ENCODE peak calls at places on chromosomes 16 and 17, in five cellular contexts. Y is K562, T is GM23338, K is H1, G is HepG2. X is an unnamed sample.

GRCh38 chr17:43878260-43879082 is 28.9 kb downstream of the MPP2 start:
- DNase-seq in Y (peak; percentile 89), T (peak; percentile 90), K (peak; percentile 97), G (peak; percentile 45), X (no peak)

GRCh38 chr17:40303009-40303657 is 5.8 kb upstream of the RARA start:
- DNase-seq in Y (no peak), T (peak; percentile 74), K (no peak), G (peak; percentile 64), X (no peak)

GRCh38 chr17:38885728-38886642 is 16.1 kb downstream of the LASP1 start:
- DNase-seq in Y (no peak), T (peak; percentile 78), K (no peak), G (no peak), X (no peak)

GRCh38 chr16:81796585-81797346 is 17.7 kb downstream of the PLCG2 start:
- DNase-seq in Y (no peak), T (no peak), K (no peak), G (no peak), X (no peak)

GRCh38 chr17:77810536-77810935 is 148.0 kb upstream of the TNRC6C start:
- DNase-seq in Y (no peak), T (no peak), K (no peak), G (no peak), X (no peak)

GRCh38 chr16:8047711-8048110 is 542.6 kb downstream of the TMEM114 start:
- DNase-seq in Y (no peak), T (no peak), K (no peak), G (no peak), X (no peak)

GRCh38 chr17:67026341-67026740 is 18.0 kb upstream of the CACNG1 start:
- DNase-seq in Y (no peak), T (no peak), K (no peak), G (no peak), X (no peak)

GRCh38 chr16:47359478-47359877 is 101.4 kb downstream of the ITFG1 start:
- DNase-seq in Y (no peak), T (no peak), K (no peak), G (no peak), X (no peak)

GRCh38 chr17:39541652-39542051 is 66.1 kb downstream of the NEUROD2 start:
- DNase-seq in Y (no peak), T (no peak), K (no peak), G (no peak), X (no peak)

GRCh38 chr17:41738077-41738800 is 3.8 kb upstream of the HAP1 start:
- DNase-seq in Y (peak; percentile 92), T (peak; percentile 93), K (peak; percentile 95), G (peak; percentile 78), X (peak; percentile 44)

GRCh38 chr16:73056911-73057310 is 9.0 kb upstream of the ZFHX3 start:
- DNase-seq in Y (no peak), T (peak; percentile 3), K (no peak), G (no peak), X (no peak)

GRCh38 chr17:50952889-50953288 is 86.7 kb upstream of the TOB1 start:
- DNase-seq in Y (no peak), T (no peak), K (peak; percentile 39), G (no peak), X (no peak)
- H3K27ac ChIP-seq in Y (no peak overlapping the region), T (no peak overlapping the region), K (no peak overlapping the region), G (no peak overlapping the region), X (no peak overlapping the region)

GRCh38 chr16:25065899-25066298 is 45.6 kb upstream of the LCMT1 start:
- DNase-seq in Y (peak; percentile 27), T (peak; percentile 58), K (peak; percentile 52), G (peak; percentile 15), X (no peak)
- TF ChIP-seq CTCF in Y (peak; percentile 45), T (peak; percentile 38), K (peak; percentile 50), G (peak; percentile 72), X (peak; percentile 23)

DNA sequence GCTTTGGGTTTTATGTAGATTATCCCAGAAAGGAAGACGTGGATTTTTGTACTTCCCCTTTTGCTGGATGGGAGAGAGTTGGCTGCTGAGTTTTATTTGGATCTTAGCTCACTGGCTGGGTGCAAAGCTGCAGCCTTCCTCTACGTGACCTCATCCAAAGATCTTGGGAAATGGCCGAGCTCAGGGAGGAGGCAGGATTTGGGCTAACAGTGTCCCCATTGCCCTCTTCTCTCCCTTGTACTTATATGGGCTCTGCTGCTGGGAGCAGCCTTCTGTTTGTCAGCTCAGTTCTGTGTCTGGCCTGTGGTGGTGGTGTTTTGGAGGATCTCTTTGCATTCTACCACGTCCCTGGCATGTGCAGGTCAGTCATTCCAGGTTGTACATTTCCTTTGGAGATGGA is 2.0 kb downstream of the AOC3 start:
- DNase-seq in Y (no peak), T (no peak), K (no peak), G (no peak), X (no peak)
- TF ChIP-seq CREB1 in Y (no peak), T (no peak), K (no peak), G (no peak), X (no peak)

GRCh38 chr17:29581583-29582253 is 7.7 kb downstream of the GIT1 start:
- DNase-seq in Y (no peak), T (no peak), K (no peak), G (no peak), X (no peak)
- H3K27ac ChIP-seq in Y (no peak overlapping the region), T (no peak overlapping the region), K (no peak overlapping the region), G (no peak overlapping the region), X (no peak overlapping the region)

GRCh38 chr17:4959261-4959965 is 8.2 kb downstream of the SPAG7 start:
- DNase-seq in Y (no peak), T (no peak), K (no peak), G (no peak), X (no peak)

GRCh38 chr17:4955091-4955490 is 4.2 kb downstream of the ENO3 start:
- DNase-seq in Y (no peak), T (no peak), K (no peak), G (no peak), X (no peak)

GRCh38 chr17:4953461-4953961 is 2.6 kb downstream of the ENO3 start:
- DNase-seq in Y (no peak), T (no peak), K (no peak), G (no peak), X (no peak)

GRCh38 chr17:4958102-4958501 is 7.2 kb downstream of the ENO3 start:
- DNase-seq in Y (no peak), T (no peak), K (no peak), G (no peak), X (no peak)

DNA sequence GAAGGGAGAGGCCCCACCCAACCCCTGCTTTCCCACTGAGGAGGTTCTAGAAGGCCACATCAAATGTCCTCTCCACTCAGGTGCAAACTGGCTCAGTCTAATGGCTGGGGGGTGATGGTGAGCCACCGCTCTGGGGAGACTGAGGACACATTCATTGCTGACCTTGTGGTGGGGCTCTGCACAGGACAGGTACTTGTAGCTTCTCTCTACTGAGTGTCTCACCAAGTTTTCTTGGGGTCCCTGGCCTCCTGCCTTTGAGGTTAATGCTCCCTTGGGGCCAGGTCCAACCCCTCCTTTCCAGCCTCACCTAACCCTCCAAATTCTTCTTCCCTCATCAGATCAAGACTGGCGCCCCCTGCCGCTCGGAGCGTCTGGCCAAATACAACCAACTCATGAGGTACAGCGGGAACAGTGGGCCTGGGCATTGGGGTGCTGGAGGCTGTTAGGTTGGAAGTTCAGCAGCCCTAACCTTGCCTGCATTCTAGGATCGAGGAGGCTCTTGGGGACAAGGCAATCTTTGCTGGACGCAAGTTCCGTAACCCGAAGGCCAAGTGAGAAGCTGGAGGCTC is 5.7 kb downstream of the ENO3 start:
- DNase-seq in Y (no peak), T (peak; percentile 90), K (peak; percentile 93), G (no peak), X (no peak)
- TF ChIP-seq CTCF in Y (peak; percentile 51), T (peak; percentile 74), K (peak; percentile 71), G (peak; percentile 37), X (peak; percentile 54)